ENCODE peak calls at places on chromosomes 7 and 10, in four cellular contexts. One of them, this sample, is unnamed.

GRCh38 chr10:106609466-106609865 is 555.0 kb downstream of the SORCS1 start:
- DNase-seq in skeletal muscle cell: no peak
- DNase-seq in anterior cingulate cortex: no peak
- DNase-seq in LoVo: no peak
- DNase-seq in this sample: no peak

GRCh38 chr10:110016037-110016436 is 8.3 kb downstream of the ADD3 start:
- DNase-seq in LoVo: no peak
- DNase-seq in anterior cingulate cortex: no peak
- DNase-seq in skeletal muscle cell: no peak
- DNase-seq in this sample: no peak

GRCh38 chr10:124231188-124232135 is 138.1 kb upstream of the CHST15 start:
- DNase-seq in anterior cingulate cortex: no peak
- DNase-seq in skeletal muscle cell: no peak
- DNase-seq in LoVo: no peak
- DNase-seq in this sample: no peak

GRCh38 chr10:71660313-71660712 is 59.3 kb downstream of the C10orf105 start:
- DNase-seq in LoVo: no peak
- DNase-seq in anterior cingulate cortex: no peak
- DNase-seq in skeletal muscle cell: no peak
- DNase-seq in this sample: no peak

GRCh38 chr10:102241444-102242117 is at the start of gene PITX3:
- DNase-seq in skeletal muscle cell: peak
- DNase-seq in LoVo: peak
- DNase-seq in anterior cingulate cortex: no peak
- DNase-seq in this sample: peak

GRCh38 chr10:64515975-64516699 is 994.9 kb downstream of the REEP3 start:
- DNase-seq in skeletal muscle cell: no peak
- DNase-seq in LoVo: no peak
- DNase-seq in anterior cingulate cortex: no peak
- DNase-seq in this sample: no peak

GRCh38 chr7:92802398-92802797 is 34.0 kb downstream of the CDK6 start:
- DNase-seq in LoVo: no peak
- DNase-seq in skeletal muscle cell: no peak
- DNase-seq in anterior cingulate cortex: no peak
- DNase-seq in this sample: no peak

GRCh38 chr7:32336726-32337125 is 153.5 kb downstream of the LSM5 start:
- DNase-seq in anterior cingulate cortex: no peak
- DNase-seq in skeletal muscle cell: no peak
- DNase-seq in LoVo: no peak
- DNase-seq in this sample: peak

GRCh38 chr7:140640727-140641531 is at the start of gene DENND2A:
- DNase-seq in LoVo: no peak
- DNase-seq in skeletal muscle cell: no peak
- DNase-seq in anterior cingulate cortex: peak
- DNase-seq in this sample: no peak

GRCh38 chr7:19916011-19916410 is 142.6 kb upstream of the TMEM196 start:
- DNase-seq in skeletal muscle cell: no peak
- DNase-seq in anterior cingulate cortex: no peak
- DNase-seq in LoVo: peak
- DNase-seq in this sample: no peak

GRCh38 chr10:100749309-100750217 is 4.2 kb downstream of the PAX2 start:
- DNase-seq in skeletal muscle cell: no peak
- DNase-seq in LoVo: no peak
- DNase-seq in anterior cingulate cortex: no peak
- DNase-seq in this sample: no peak

GRCh38 chr7:75691793-75692543 is 46.8 kb downstream of the HIP1 start:
- DNase-seq in anterior cingulate cortex: no peak
- DNase-seq in LoVo: peak
- DNase-seq in skeletal muscle cell: no peak
- DNase-seq in this sample: no peak

GRCh38 chr10:89160339-89160738 is 46.8 kb downstream of the CH25H start:
- DNase-seq in skeletal muscle cell: no peak
- DNase-seq in LoVo: no peak
- DNase-seq in anterior cingulate cortex: no peak
- DNase-seq in this sample: no peak

GRCh38 chr7:117025891-117026290 is 72.6 kb downstream of the ST7 start:
- DNase-seq in anterior cingulate cortex: no peak
- DNase-seq in skeletal muscle cell: no peak
- DNase-seq in LoVo: no peak
- DNase-seq in this sample: no peak

GRCh38 chr10:127801302-127801701 is 64.3 kb downstream of the FOXI2 start:
- DNase-seq in anterior cingulate cortex: no peak
- DNase-seq in LoVo: no peak
- DNase-seq in skeletal muscle cell: no peak
- DNase-seq in this sample: no peak

GRCh38 chr10:33492914-33493313 is 158.4 kb upstream of the NRP1 start:
- DNase-seq in anterior cingulate cortex: no peak
- DNase-seq in LoVo: no peak
- DNase-seq in skeletal muscle cell: no peak
- DNase-seq in this sample: no peak

GRCh38 chr10:15182541-15183207 is 14.2 kb upstream of the NMT2 start:
- DNase-seq in LoVo: peak
- DNase-seq in anterior cingulate cortex: no peak
- DNase-seq in skeletal muscle cell: no peak
- DNase-seq in this sample: no peak

GRCh38 chr7:5682889-5683670 is 98.4 kb downstream of the RNF216 start:
- DNase-seq in skeletal muscle cell: no peak
- DNase-seq in LoVo: no peak
- DNase-seq in anterior cingulate cortex: no peak
- DNase-seq in this sample: peak

GRCh38 chr10:29648114-29648982 is 13.6 kb upstream of the SVIL start:
- DNase-seq in anterior cingulate cortex: no peak
- DNase-seq in LoVo: no peak
- DNase-seq in skeletal muscle cell: no peak
- DNase-seq in this sample: no peak

GRCh38 chr7:101179117-101179779 is 845 bp downstream of the NAT16 start:
- DNase-seq in LoVo: no peak
- DNase-seq in skeletal muscle cell: no peak
- DNase-seq in anterior cingulate cortex: no peak
- DNase-seq in this sample: no peak

GRCh38 chr7:100604078-100604975 is 2.2 kb downstream of the PCOLCE start:
- DNase-seq in LoVo: peak
- DNase-seq in skeletal muscle cell: no peak
- DNase-seq in anterior cingulate cortex: no peak
- DNase-seq in this sample: peak

GRCh38 chr10:26486985-26487850 is 49.1 kb downstream of the APBB1IP start:
- DNase-seq in LoVo: peak
- DNase-seq in anterior cingulate cortex: no peak
- DNase-seq in skeletal muscle cell: peak
- DNase-seq in this sample: peak

GRCh38 chr7:152565731-152566130 is 110.2 kb downstream of the XRCC2 start:
- DNase-seq in skeletal muscle cell: no peak
- DNase-seq in anterior cingulate cortex: no peak
- DNase-seq in LoVo: no peak
- DNase-seq in this sample: no peak

GRCh38 chr7:22832422-22832821 is 9.8 kb upstream of the TOMM7 start:
- DNase-seq in LoVo: no peak
- DNase-seq in anterior cingulate cortex: no peak
- DNase-seq in skeletal muscle cell: no peak
- DNase-seq in this sample: no peak

GRCh38 chr7:24158976-24159375 is 125.0 kb upstream of the NPY start:
- DNase-seq in LoVo: no peak
- DNase-seq in skeletal muscle cell: no peak
- DNase-seq in anterior cingulate cortex: no peak
- DNase-seq in this sample: no peak

GRCh38 chr10:70479161-70479531 is 579 bp downstream of the PALD1 start:
- DNase-seq in anterior cingulate cortex: no peak
- DNase-seq in skeletal muscle cell: no peak
- DNase-seq in LoVo: no peak
- DNase-seq in this sample: no peak

GRCh38 chr10:3623746-3624145 is 161.3 kb downstream of the KLF6 start:
- DNase-seq in anterior cingulate cortex: no peak
- DNase-seq in LoVo: no peak
- DNase-seq in skeletal muscle cell: peak
- DNase-seq in this sample: peak

GRCh38 chr10:35161906-35162305 is 35.3 kb downstream of the CREM start:
- DNase-seq in LoVo: no peak
- DNase-seq in skeletal muscle cell: no peak
- DNase-seq in anterior cingulate cortex: no peak
- DNase-seq in this sample: no peak

GRCh38 chr10:91883549-91884542 is 25.4 kb downstream of the FGFBP3 start:
- DNase-seq in anterior cingulate cortex: peak
- DNase-seq in LoVo: no peak
- DNase-seq in skeletal muscle cell: peak
- DNase-seq in this sample: no peak

GRCh38 chr10:77554996-77555397 is 82.6 kb downstream of the KCNMA1 start:
- DNase-seq in LoVo: no peak
- DNase-seq in anterior cingulate cortex: no peak
- DNase-seq in skeletal muscle cell: no peak
- DNase-seq in this sample: no peak

GRCh38 chr7:28298870-28299484 is 113.3 kb upstream of the CREB5 start:
- DNase-seq in skeletal muscle cell: no peak
- DNase-seq in anterior cingulate cortex: no peak
- DNase-seq in LoVo: peak
- DNase-seq in this sample: peak

GRCh38 chr7:102080003-102080361 is 206.7 kb upstream of the SH2B2 start:
- DNase-seq in anterior cingulate cortex: no peak
- DNase-seq in LoVo: no peak
- DNase-seq in skeletal muscle cell: no peak
- DNase-seq in this sample: no peak

GRCh38 chr10:62426086-62426485 is 51.9 kb downstream of the ZNF365 start:
- DNase-seq in LoVo: peak
- DNase-seq in anterior cingulate cortex: no peak
- DNase-seq in skeletal muscle cell: no peak
- DNase-seq in this sample: no peak

GRCh38 chr7:18030758-18031157 is 3.1 kb upstream of the PRPS1L1 start:
- DNase-seq in anterior cingulate cortex: no peak
- DNase-seq in skeletal muscle cell: no peak
- DNase-seq in LoVo: no peak
- DNase-seq in this sample: no peak

GRCh38 chr10:11145498-11145855 is 127.8 kb downstream of the CELF2 start:
- DNase-seq in LoVo: no peak
- DNase-seq in skeletal muscle cell: no peak
- DNase-seq in anterior cingulate cortex: no peak
- DNase-seq in this sample: no peak

GRCh38 chr7:95871078-95871848 is 98.9 kb downstream of the DYNC1I1 start:
- DNase-seq in LoVo: peak
- DNase-seq in skeletal muscle cell: no peak
- DNase-seq in anterior cingulate cortex: peak
- DNase-seq in this sample: peak

GRCh38 chr7:114986805-114987204 is 64.9 kb downstream of the MDFIC start:
- DNase-seq in LoVo: no peak
- DNase-seq in skeletal muscle cell: peak
- DNase-seq in anterior cingulate cortex: no peak
- DNase-seq in this sample: no peak

This sample was measured in NCI-H460.